ENCODE peak calls at places on chromosomes 7 and 10, in seven cellular contexts. One of them, this sample, is unnamed.

GRCh38 chr10:93152136-93152535 is 78.4 kb downstream of the CYP26A1 start:
- DNase-seq in adrenal gland: no peak
- DNase-seq in HepG2: no peak
- DNase-seq in fibroblast of the aortic adventitia: peak; percentile 82
- DNase-seq in fibroblast of mammary gland: peak; percentile 73
- DNase-seq in uterus: no peak
- DNase-seq in thoracic aorta: no peak
- DNase-seq in this sample: no peak

GRCh38 chr7:113199841-113200240 is 81.5 kb upstream of the SMIM30 start:
- DNase-seq in thoracic aorta: no peak
- DNase-seq in fibroblast of mammary gland: peak; percentile 86
- DNase-seq in HepG2: no peak
- DNase-seq in adrenal gland: no peak
- DNase-seq in fibroblast of the aortic adventitia: peak; percentile 64
- DNase-seq in uterus: no peak
- DNase-seq in this sample: peak; percentile 61

GRCh38 chr7:155437836-155438235 is 20.1 kb upstream of the EN2 start:
- DNase-seq in fibroblast of mammary gland: no peak
- DNase-seq in adrenal gland: no peak
- DNase-seq in HepG2: no peak
- DNase-seq in uterus: no peak
- DNase-seq in thoracic aorta: no peak
- DNase-seq in fibroblast of the aortic adventitia: no peak
- DNase-seq in this sample: no peak

GRCh38 chr10:113945075-113945686 is 90.7 kb downstream of the NHLRC2 start:
- DNase-seq in adrenal gland: no peak
- DNase-seq in fibroblast of the aortic adventitia: peak; percentile 50
- DNase-seq in uterus: no peak
- DNase-seq in fibroblast of mammary gland: peak; percentile 32
- DNase-seq in thoracic aorta: no peak
- DNase-seq in HepG2: no peak
- DNase-seq in this sample: peak; percentile 15

GRCh38 chr10:19250542-19250941 is 201.9 kb downstream of the MALRD1 start:
- DNase-seq in fibroblast of mammary gland: peak; percentile 2
- DNase-seq in HepG2: no peak
- DNase-seq in uterus: no peak
- DNase-seq in thoracic aorta: no peak
- DNase-seq in adrenal gland: no peak
- DNase-seq in fibroblast of the aortic adventitia: peak; percentile 1
- DNase-seq in this sample: no peak

GRCh38 chr7:981793-982510 is 1.0 kb upstream of the CYP2W1 start:
- DNase-seq in adrenal gland: no peak
- DNase-seq in fibroblast of mammary gland: no peak
- DNase-seq in uterus: no peak
- DNase-seq in fibroblast of the aortic adventitia: no peak
- DNase-seq in thoracic aorta: no peak
- DNase-seq in HepG2: no peak
- DNase-seq in this sample: no peak

GRCh38 chr7:131745645-131746248 is 189.3 kb upstream of the PODXL start:
- DNase-seq in uterus: no peak
- DNase-seq in adrenal gland: peak; percentile 22
- DNase-seq in fibroblast of the aortic adventitia: peak; percentile 52
- DNase-seq in HepG2: peak; percentile 7
- DNase-seq in fibroblast of mammary gland: peak; percentile 21
- DNase-seq in thoracic aorta: no peak
- DNase-seq in this sample: no peak

GRCh38 chr10:106182542-106182941 is 982.0 kb downstream of the SORCS1 start:
- DNase-seq in fibroblast of the aortic adventitia: no peak
- DNase-seq in fibroblast of mammary gland: no peak
- DNase-seq in adrenal gland: no peak
- DNase-seq in thoracic aorta: no peak
- DNase-seq in HepG2: no peak
- DNase-seq in uterus: no peak
- DNase-seq in this sample: no peak

GRCh38 chr10:29257106-29257783 is 31.6 kb upstream of the LYZL1 start:
- DNase-seq in uterus: peak; percentile 90
- DNase-seq in fibroblast of the aortic adventitia: peak; percentile 93
- DNase-seq in thoracic aorta: peak; percentile 9
- DNase-seq in adrenal gland: peak; percentile 50
- DNase-seq in fibroblast of mammary gland: peak; percentile 97
- DNase-seq in HepG2: no peak
- DNase-seq in this sample: peak; percentile 95

GRCh38 chr10:89100680-89101079 is 106.4 kb downstream of the CH25H start:
- DNase-seq in adrenal gland: no peak
- DNase-seq in uterus: no peak
- DNase-seq in HepG2: no peak
- DNase-seq in fibroblast of mammary gland: peak; percentile 70
- DNase-seq in fibroblast of the aortic adventitia: peak; percentile 82
- DNase-seq in thoracic aorta: no peak
- DNase-seq in this sample: no peak

GRCh38 chr7:110090113-110090820 is 1000.7 kb upstream of the LRRN3 start:
- DNase-seq in adrenal gland: peak; percentile 30
- DNase-seq in fibroblast of mammary gland: peak; percentile 2
- DNase-seq in uterus: no peak
- DNase-seq in thoracic aorta: no peak
- DNase-seq in HepG2: peak; percentile 37
- DNase-seq in fibroblast of the aortic adventitia: no peak
- DNase-seq in this sample: no peak

GRCh38 chr10:24383681-24384106 is 174.8 kb downstream of the KIAA1217 start:
- DNase-seq in uterus: peak; percentile 72
- DNase-seq in thoracic aorta: peak; percentile 55
- DNase-seq in fibroblast of the aortic adventitia: peak; percentile 98
- DNase-seq in fibroblast of mammary gland: peak; percentile 98
- DNase-seq in adrenal gland: peak; percentile 97
- DNase-seq in HepG2: peak; percentile 63
- DNase-seq in this sample: peak; percentile 97

GRCh38 chr10:24251547-24251946 is 42.6 kb downstream of the KIAA1217 start:
- DNase-seq in adrenal gland: no peak
- DNase-seq in uterus: no peak
- DNase-seq in HepG2: no peak
- DNase-seq in thoracic aorta: no peak
- DNase-seq in fibroblast of the aortic adventitia: no peak
- DNase-seq in fibroblast of mammary gland: no peak
- DNase-seq in this sample: no peak

GRCh38 chr7:2726316-2727018 is 38.5 kb downstream of the AMZ1 start:
- DNase-seq in fibroblast of the aortic adventitia: no peak
- DNase-seq in HepG2: no peak
- DNase-seq in uterus: peak; percentile 12
- DNase-seq in fibroblast of mammary gland: no peak
- DNase-seq in thoracic aorta: no peak
- DNase-seq in adrenal gland: peak; percentile 22
- DNase-seq in this sample: no peak

GRCh38 chr7:131480384-131481315 is 75.8 kb downstream of the PODXL start:
- DNase-seq in adrenal gland: no peak
- DNase-seq in fibroblast of the aortic adventitia: peak; percentile 68
- DNase-seq in thoracic aorta: no peak
- DNase-seq in HepG2: peak; percentile 47
- DNase-seq in uterus: no peak
- DNase-seq in fibroblast of mammary gland: no peak
- DNase-seq in this sample: no peak

GRCh38 chr10:52216852-52217251 is 97.2 kb upstream of the DKK1 start:
- DNase-seq in thoracic aorta: no peak
- DNase-seq in uterus: no peak
- DNase-seq in adrenal gland: peak; percentile 28
- DNase-seq in fibroblast of mammary gland: peak; percentile 71
- DNase-seq in HepG2: no peak
- DNase-seq in fibroblast of the aortic adventitia: peak; percentile 43
- DNase-seq in this sample: peak; percentile 91

GRCh38 chr10:26627320-26627719 is 70.2 kb upstream of the PDSS1 start:
- DNase-seq in HepG2: peak; percentile 3
- DNase-seq in adrenal gland: no peak
- DNase-seq in uterus: no peak
- DNase-seq in fibroblast of the aortic adventitia: no peak
- DNase-seq in thoracic aorta: no peak
- DNase-seq in fibroblast of mammary gland: peak; percentile 1
- DNase-seq in this sample: no peak

GRCh38 chr10:95697429-95697828 is 3.7 kb upstream of the TCTN3 start:
- DNase-seq in fibroblast of mammary gland: no peak
- DNase-seq in thoracic aorta: no peak
- DNase-seq in HepG2: no peak
- DNase-seq in adrenal gland: no peak
- DNase-seq in uterus: no peak
- DNase-seq in fibroblast of the aortic adventitia: no peak
- DNase-seq in this sample: no peak

DNA sequence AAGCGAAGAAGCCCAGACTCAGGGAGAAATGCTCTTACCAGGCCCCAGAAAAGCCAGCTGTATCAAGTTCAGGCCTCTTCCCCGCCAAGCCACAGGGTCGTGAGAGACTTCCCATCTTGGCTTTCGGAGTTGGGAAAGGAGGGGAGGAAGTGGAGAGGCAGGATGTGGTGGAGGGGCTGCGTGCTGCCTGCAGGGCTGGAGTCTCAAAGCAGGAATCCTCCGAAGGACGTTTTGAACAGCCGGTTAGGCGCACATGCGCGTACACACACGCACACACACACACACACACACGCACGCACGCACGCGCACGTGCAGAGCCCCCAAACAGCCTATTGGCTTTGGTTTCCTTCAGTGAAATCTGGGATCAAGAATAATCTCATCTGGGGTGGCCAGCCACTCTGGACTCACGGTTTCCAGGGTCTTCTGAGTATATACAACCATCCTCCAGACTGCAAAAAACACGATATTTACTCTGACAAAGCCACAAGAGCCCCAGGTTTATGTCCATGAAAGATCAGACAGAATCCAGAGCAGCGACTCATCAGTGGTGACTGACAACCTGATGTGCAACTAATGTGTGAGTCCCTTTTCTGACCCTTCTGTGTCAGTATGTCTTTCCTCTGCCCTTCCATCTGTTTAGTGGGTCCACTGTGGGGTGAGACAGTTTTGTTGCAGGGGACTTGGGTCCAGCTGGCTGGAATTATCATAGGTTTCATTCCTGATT is 115.0 kb upstream of the ZNF438 start:
- DNase-seq in uterus: peak; percentile 62
- DNase-seq in adrenal gland: no peak
- DNase-seq in fibroblast of the aortic adventitia: peak; percentile 66
- DNase-seq in fibroblast of mammary gland: peak; percentile 84
- DNase-seq in thoracic aorta: no peak
- DNase-seq in HepG2: no peak
- DNase-seq in this sample: peak; percentile 87
- H3K4me3 ChIP-seq in uterus: no peak overlapping the region
- H3K4me3 ChIP-seq in adrenal gland: no peak overlapping the region
- H3K4me3 ChIP-seq in fibroblast of the aortic adventitia: no peak overlapping the region
- H3K4me3 ChIP-seq in fibroblast of mammary gland: no peak overlapping the region
- H3K4me3 ChIP-seq in thoracic aorta: peak overlapping the region; percentile 18
- H3K4me3 ChIP-seq in HepG2: no peak overlapping the region
- H3K4me3 ChIP-seq in this sample: no peak overlapping the region

GRCh38 chr10:133088524-133089460 is 1.1 kb downstream of the ADGRA1 start:
- DNase-seq in fibroblast of mammary gland: no peak
- DNase-seq in fibroblast of the aortic adventitia: no peak
- DNase-seq in thoracic aorta: no peak
- DNase-seq in HepG2: peak; percentile 8
- DNase-seq in uterus: no peak
- DNase-seq in adrenal gland: no peak
- DNase-seq in this sample: no peak
- H3K4me3 ChIP-seq in fibroblast of mammary gland: no peak overlapping the region
- H3K4me3 ChIP-seq in fibroblast of the aortic adventitia: no peak overlapping the region
- H3K4me3 ChIP-seq in thoracic aorta: no peak overlapping the region
- H3K4me3 ChIP-seq in HepG2: no peak overlapping the region
- H3K4me3 ChIP-seq in uterus: no peak overlapping the region
- H3K4me3 ChIP-seq in adrenal gland: no peak overlapping the region
- H3K4me3 ChIP-seq in this sample: no peak overlapping the region

DNA sequence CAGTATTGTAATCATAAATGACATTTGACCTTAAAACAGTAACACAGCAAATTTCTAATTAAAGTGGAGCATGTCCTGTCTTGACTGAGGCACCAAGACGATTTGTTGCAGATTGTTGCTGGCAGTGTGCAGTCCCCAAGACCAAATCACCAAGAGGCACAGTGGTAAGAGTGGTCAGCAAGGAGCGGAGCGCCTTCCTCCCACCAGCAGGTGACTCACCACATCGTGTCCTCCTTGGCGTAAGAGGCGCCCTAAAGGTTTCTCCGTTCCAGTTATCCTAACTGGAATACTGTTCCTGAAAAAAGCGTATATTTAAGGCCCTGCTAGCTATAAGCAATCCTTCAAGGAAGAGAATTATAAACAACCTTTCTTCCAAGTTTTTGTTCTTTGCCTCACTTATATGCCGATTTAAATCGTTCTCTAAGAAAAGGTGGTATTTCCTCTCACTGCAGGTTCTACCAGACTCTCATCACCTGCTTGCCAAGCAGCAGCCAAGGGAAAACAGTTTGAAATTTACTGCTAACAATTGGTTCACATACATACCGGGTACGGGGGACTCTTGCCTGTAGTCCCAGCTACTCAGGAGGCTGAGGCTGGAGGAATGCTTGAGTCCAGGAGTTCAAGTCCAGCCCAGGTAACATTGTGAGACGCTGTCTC is 10.7 kb upstream of the REPIN1 start:
- DNase-seq in adrenal gland: no peak
- DNase-seq in fibroblast of the aortic adventitia: no peak
- DNase-seq in fibroblast of mammary gland: peak; percentile 30
- DNase-seq in uterus: no peak
- DNase-seq in HepG2: no peak
- DNase-seq in thoracic aorta: no peak
- DNase-seq in this sample: no peak
- H3K4me3 ChIP-seq in adrenal gland: no peak overlapping the region
- H3K4me3 ChIP-seq in fibroblast of the aortic adventitia: no peak overlapping the region
- H3K4me3 ChIP-seq in fibroblast of mammary gland: no peak overlapping the region
- H3K4me3 ChIP-seq in uterus: no peak overlapping the region
- H3K4me3 ChIP-seq in HepG2: no peak overlapping the region
- H3K4me3 ChIP-seq in thoracic aorta: no peak overlapping the region
- H3K4me3 ChIP-seq in this sample: no peak overlapping the region

DNA sequence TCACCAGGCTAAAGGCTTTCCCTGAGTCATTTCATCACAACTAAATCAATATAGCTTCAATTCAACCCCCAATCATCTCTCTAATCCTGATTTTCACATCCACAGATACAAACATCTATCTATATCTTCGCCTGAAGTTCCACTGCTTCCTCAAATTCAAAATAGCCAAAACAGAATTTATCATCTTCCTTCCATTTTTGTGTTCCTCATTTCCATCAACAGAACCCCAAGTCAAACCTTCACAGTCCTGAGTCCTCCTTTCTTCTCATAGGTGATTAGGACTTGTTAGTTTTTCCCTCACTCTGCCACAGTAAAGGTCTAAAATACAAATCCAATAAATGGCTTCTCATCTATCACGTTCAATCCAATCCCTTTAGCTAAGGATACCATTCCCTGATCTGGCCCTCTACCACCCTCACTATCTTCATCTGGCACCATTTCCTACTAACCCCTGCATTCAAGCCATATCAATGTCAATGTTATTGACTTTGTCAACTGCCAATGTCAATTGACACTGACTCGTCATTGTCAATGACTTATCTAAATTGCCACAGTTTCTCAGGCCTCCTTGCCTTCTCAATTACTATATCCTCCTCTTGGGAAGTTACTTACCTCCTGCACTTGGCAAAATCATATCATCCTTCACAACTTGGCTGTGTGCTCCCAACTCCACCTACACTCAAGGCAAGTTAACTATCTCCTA is 2.6 kb downstream of the HYCC1 start:
- DNase-seq in HepG2: no peak
- DNase-seq in thoracic aorta: no peak
- DNase-seq in adrenal gland: no peak
- DNase-seq in uterus: no peak
- DNase-seq in fibroblast of mammary gland: no peak
- DNase-seq in fibroblast of the aortic adventitia: no peak
- DNase-seq in this sample: no peak
- H3K4me3 ChIP-seq in HepG2: no peak overlapping the region
- H3K4me3 ChIP-seq in thoracic aorta: peak overlapping the region; percentile 12
- H3K4me3 ChIP-seq in adrenal gland: no peak overlapping the region
- H3K4me3 ChIP-seq in uterus: no peak overlapping the region
- H3K4me3 ChIP-seq in fibroblast of mammary gland: peak overlapping the region; percentile 75
- H3K4me3 ChIP-seq in fibroblast of the aortic adventitia: peak overlapping the region; percentile 13
- H3K4me3 ChIP-seq in this sample: no peak overlapping the region

GRCh38 chr10:78657622-78658165 is 411.1 kb upstream of the ZMIZ1 start:
- DNase-seq in HepG2: peak; percentile 79
- DNase-seq in fibroblast of the aortic adventitia: peak; percentile 63
- DNase-seq in fibroblast of mammary gland: peak; percentile 68
- DNase-seq in uterus: peak; percentile 59
- DNase-seq in thoracic aorta: peak; percentile 23
- DNase-seq in adrenal gland: peak; percentile 91
- DNase-seq in this sample: no peak
- H3K4me3 ChIP-seq in HepG2: no peak overlapping the region
- H3K4me3 ChIP-seq in fibroblast of the aortic adventitia: no peak overlapping the region
- H3K4me3 ChIP-seq in fibroblast of mammary gland: no peak overlapping the region
- H3K4me3 ChIP-seq in uterus: no peak overlapping the region
- H3K4me3 ChIP-seq in thoracic aorta: no peak overlapping the region
- H3K4me3 ChIP-seq in adrenal gland: no peak overlapping the region
- H3K4me3 ChIP-seq in this sample: no peak overlapping the region